ENCODE peak calls at places on chromosomes 12 and 14, in nine cellular contexts. H, K, V, W, A, X, J, T and E are unnamed samples.

GRCh38 chr14:74324945-74325361 is 22.2 kb upstream of the ABCD4 start:
- DNase-seq in T (no peak), J (peak; percentile 52), A (no peak), V (peak; percentile 57), W (peak; percentile 14), X (peak; percentile 4), H (peak; percentile 65), K (peak; percentile 37), E (peak; percentile 59)

GRCh38 chr14:92847220-92848148 is 53.4 kb downstream of the GOLGA5 start:
- DNase-seq in K (no peak), H (no peak), T (no peak), W (no peak), A (no peak), X (no peak), J (no peak), V (no peak), E (no peak)

GRCh38 chr14:74418031-74418430 is 8.0 kb downstream of the SYNDIG1L start:
- DNase-seq in X (no peak), T (no peak), A (no peak), W (no peak), H (no peak), J (no peak), K (no peak), V (no peak), E (no peak)

GRCh38 chr12:28286352-28286751 is 96.1 kb downstream of the CCDC91 start:
- DNase-seq in A (no peak), X (no peak), T (no peak), H (no peak), V (no peak), J (no peak), K (no peak), W (no peak), E (no peak)

GRCh38 chr12:24708029-24708428 is 240.9 kb downstream of the BCAT1 start:
- DNase-seq in X (no peak), A (no peak), K (no peak), J (no peak), T (no peak), V (no peak), W (no peak), H (no peak), E (no peak)

GRCh38 chr12:56629459-56630179 is 507 bp downstream of the BAZ2A start:
- DNase-seq in J (peak; percentile 31), A (peak; percentile 38), K (peak; percentile 53), T (no peak), X (no peak), W (no peak), V (peak; percentile 22), H (peak; percentile 43), E (peak; percentile 71)

GRCh38 chr14:51432302-51432948 is 192.4 kb downstream of the TMX1 start:
- DNase-seq in W (no peak), A (no peak), X (no peak), H (no peak), V (no peak), T (no peak), K (no peak), J (no peak), E (no peak)

GRCh38 chr14:54023027-54023426 is 66.4 kb upstream of the BMP4 start:
- DNase-seq in W (no peak), V (no peak), T (no peak), K (peak; percentile 28), H (no peak), A (no peak), X (no peak), J (no peak), E (peak; percentile 22)

GRCh38 chr12:80044694-80045046 is 54.7 kb upstream of the OTOGL start:
- DNase-seq in V (peak; percentile 92), K (no peak), A (peak; percentile 10), J (peak; percentile 45), X (peak; percentile 92), W (no peak), T (no peak), H (no peak), E (no peak)

GRCh38 chr12:130700492-130701401 is 15.4 kb downstream of the RIMBP2 start:
- DNase-seq in K (no peak), H (no peak), T (no peak), A (no peak), J (no peak), W (no peak), X (no peak), V (no peak), E (no peak)

GRCh38 chr12:90233168-90234100 is 524.8 kb upstream of the ATP2B1 start:
- DNase-seq in K (no peak), V (peak; percentile 58), T (no peak), H (no peak), W (no peak), J (no peak), A (no peak), X (peak; percentile 42), E (no peak)

GRCh38 chr12:65822732-65823480 is 1.4 kb upstream of the HMGA2 start:
- DNase-seq in H (peak; percentile 69), T (no peak), K (peak; percentile 49), V (peak; percentile 65), A (no peak), J (peak; percentile 67), W (peak; percentile 55), X (peak; percentile 71), E (peak; percentile 56)

GRCh38 chr12:117098361-117099217 is 627 bp downstream of the TESC start:
- DNase-seq in X (no peak), H (peak; percentile 49), T (peak; percentile 88), J (no peak), K (peak; percentile 69), A (no peak), V (no peak), W (no peak), E (peak; percentile 80)

GRCh38 chr14:98093111-98093510 is 1178.9 kb downstream of the BCL11B start:
- DNase-seq in A (no peak), J (no peak), X (no peak), K (no peak), H (no peak), W (no peak), V (no peak), T (no peak), E (no peak)

GRCh38 chr12:52832960-52833905 is 878 bp downstream of the KRT79 start:
- DNase-seq in H (no peak), W (no peak), T (peak; percentile 48), A (no peak), V (no peak), X (peak; percentile 24), J (no peak), K (no peak), E (no peak)

GRCh38 chr12:55713721-55714120 is 2.1 kb upstream of the BLOC1S1 start:
- DNase-seq in W (no peak), K (no peak), V (peak; percentile 95), X (peak; percentile 87), A (no peak), T (no peak), H (peak; percentile 29), J (peak; percentile 47), E (no peak)

GRCh38 chr14:53807108-53807507 is 149.5 kb downstream of the BMP4 start:
- DNase-seq in V (no peak), A (no peak), H (no peak), X (no peak), T (no peak), K (no peak), W (no peak), J (no peak), E (no peak)

GRCh38 chr14:68987653-68988036 is 8.5 kb upstream of the ACTN1 start:
- DNase-seq in K (no peak), T (peak; percentile 7), A (no peak), W (no peak), J (peak; percentile 33), V (no peak), X (no peak), H (peak; percentile 25), E (no peak)

GRCh38 chr12:108642269-108642870 is 8.7 kb upstream of the SELPLG start:
- DNase-seq in V (no peak), H (no peak), J (no peak), X (no peak), T (peak; percentile 50), A (no peak), W (no peak), K (no peak), E (no peak)

GRCh38 chr12:107277850-107278249 is 184.5 kb upstream of the CRY1 start:
- DNase-seq in H (no peak), K (no peak), V (peak; percentile 79), J (peak; percentile 9), T (no peak), W (no peak), X (peak; percentile 71), A (no peak), E (no peak)

GRCh38 chr14:99348816-99349609 is 77.0 kb upstream of the BCL11B start:
- DNase-seq in H (no peak), K (no peak), T (no peak), W (no peak), V (no peak), A (no peak), J (no peak), X (no peak), E (no peak)

GRCh38 chr14:54085137-54085810 is 128.6 kb upstream of the BMP4 start:
- DNase-seq in K (no peak), A (no peak), X (peak; percentile 23), W (no peak), J (no peak), T (no peak), V (peak; percentile 48), H (no peak), E (no peak)

GRCh38 chr14:92599786-92600185 is 86.2 kb downstream of the RIN3 start:
- DNase-seq in W (no peak), X (no peak), K (no peak), J (no peak), V (no peak), H (no peak), T (no peak), A (no peak), E (no peak)

GRCh38 chr12:69196302-69197288 is 42.8 kb upstream of the CPSF6 start:
- DNase-seq in X (no peak), H (no peak), J (peak; percentile 3), T (no peak), V (peak; percentile 4), W (no peak), K (no peak), A (peak; percentile 27), E (no peak)
- TF ChIP-seq CTCF in X (no peak), H (peak; percentile 28), J (no peak), T (no peak), V (peak; percentile 33), W (no peak), K (no peak), A (peak; percentile 50), E (peak; percentile 14)

GRCh38 chr12:46517579-46517962 is 145.0 kb upstream of the SLC38A2 start:
- DNase-seq in K (no peak), T (no peak), A (no peak), H (no peak), V (no peak), X (no peak), J (no peak), W (no peak), E (no peak)
- TF ChIP-seq CTCF in K (no peak), T (no peak), A (no peak), H (no peak), V (no peak), X (no peak), J (no peak), W (no peak), E (peak; percentile 6)

GRCh38 chr12:112855375-112855774 is 51.4 kb upstream of the OAS1 start:
- DNase-seq in H (peak; percentile 78), V (no peak), X (no peak), J (peak; percentile 44), W (no peak), K (peak; percentile 21), T (no peak), A (no peak), E (no peak)
- TF ChIP-seq CTCF in H (peak; percentile 45), V (peak; percentile 21), X (peak; percentile 29), J (peak; percentile 39), W (peak; percentile 46), K (no peak), T (no peak), A (no peak), E (no peak)

GRCh38 chr14:96205059-96205993 is 687 bp downstream of the BDKRB2 start:
- DNase-seq in K (no peak), A (no peak), H (peak; percentile 30), X (no peak), T (no peak), W (no peak), J (peak; percentile 56), V (no peak), E (no peak)
- TF ChIP-seq CTCF in K (no peak), A (no peak), H (no peak), X (no peak), T (no peak), W (no peak), J (no peak), V (no peak), E (no peak)